ENCODE peak calls at places on chromosomes 4 and X, in ten cellular contexts. One of them, this sample, is unnamed.

GRCh38 chr4:41620594-41621256 is 82.8 kb downstream of the LIMCH1 start:
- ATAC-seq in HepG2: no peak
- ATAC-seq in activated naive CD8-positive, alpha-beta T cell treated with anti-CD3 and anti-CD28 coated beads, Interleukin-2, amount 10 ng/mL, durations not matched to agents 7 days and 5 days: no peak
- ATAC-seq in K562: no peak
- ATAC-seq in RWPE2: peak
- ATAC-seq in heart right ventricle: no peak
- ATAC-seq in esophagus mucosa: peak
- ATAC-seq in B cell: no peak
- ATAC-seq in activated CD4-positive, alpha-beta T cell treated with anti-CD3 and anti-CD28 coated beads for 36 hours: no peak
- ATAC-seq in HCT116: no peak
- ATAC-seq in this sample: no peak

GRCh38 chr4:158169931-158170690 is 2.7 kb downstream of the GASK1B start:
- ATAC-seq in B cell: no peak
- ATAC-seq in activated naive CD8-positive, alpha-beta T cell treated with anti-CD3 and anti-CD28 coated beads, Interleukin-2, amount 10 ng/mL, durations not matched to agents 7 days and 5 days: no peak
- ATAC-seq in RWPE2: no peak
- ATAC-seq in activated CD4-positive, alpha-beta T cell treated with anti-CD3 and anti-CD28 coated beads for 36 hours: no peak
- ATAC-seq in esophagus mucosa: no peak
- ATAC-seq in K562: no peak
- ATAC-seq in heart right ventricle: peak
- ATAC-seq in HepG2: peak
- ATAC-seq in HCT116: no peak
- ATAC-seq in this sample: no peak

GRCh38 chr4:44071959-44072955 is 376.4 kb downstream of the KCTD8 start:
- ATAC-seq in HepG2: no peak
- ATAC-seq in heart right ventricle: no peak
- ATAC-seq in RWPE2: no peak
- ATAC-seq in activated CD4-positive, alpha-beta T cell treated with anti-CD3 and anti-CD28 coated beads for 36 hours: no peak
- ATAC-seq in K562: no peak
- ATAC-seq in esophagus mucosa: no peak
- ATAC-seq in activated naive CD8-positive, alpha-beta T cell treated with anti-CD3 and anti-CD28 coated beads, Interleukin-2, amount 10 ng/mL, durations not matched to agents 7 days and 5 days: no peak
- ATAC-seq in B cell: no peak
- ATAC-seq in HCT116: no peak
- ATAC-seq in this sample: no peak

GRCh38 chrX:38277136-38277535 is 50.2 kb downstream of the RPGR start:
- ATAC-seq in heart right ventricle: no peak
- ATAC-seq in activated CD4-positive, alpha-beta T cell treated with anti-CD3 and anti-CD28 coated beads for 36 hours: no peak
- ATAC-seq in HCT116: no peak
- ATAC-seq in RWPE2: no peak
- ATAC-seq in K562: no peak
- ATAC-seq in activated naive CD8-positive, alpha-beta T cell treated with anti-CD3 and anti-CD28 coated beads, Interleukin-2, amount 10 ng/mL, durations not matched to agents 7 days and 5 days: no peak
- ATAC-seq in esophagus mucosa: no peak
- ATAC-seq in HepG2: no peak
- ATAC-seq in B cell: no peak
- ATAC-seq in this sample: no peak

GRCh38 chr4:182324282-182324681 is 81.1 kb downstream of the TENM3 start:
- ATAC-seq in HepG2: no peak
- ATAC-seq in HCT116: no peak
- ATAC-seq in B cell: no peak
- ATAC-seq in esophagus mucosa: no peak
- ATAC-seq in heart right ventricle: no peak
- ATAC-seq in activated naive CD8-positive, alpha-beta T cell treated with anti-CD3 and anti-CD28 coated beads, Interleukin-2, amount 10 ng/mL, durations not matched to agents 7 days and 5 days: no peak
- ATAC-seq in activated CD4-positive, alpha-beta T cell treated with anti-CD3 and anti-CD28 coated beads for 36 hours: no peak
- ATAC-seq in K562: no peak
- ATAC-seq in RWPE2: no peak
- ATAC-seq in this sample: no peak

GRCh38 chr4:26723216-26723615 is 137.4 kb upstream of the STIM2 start:
- ATAC-seq in K562: no peak
- ATAC-seq in heart right ventricle: no peak
- ATAC-seq in esophagus mucosa: no peak
- ATAC-seq in B cell: peak
- ATAC-seq in HepG2: no peak
- ATAC-seq in RWPE2: no peak
- ATAC-seq in HCT116: no peak
- ATAC-seq in activated CD4-positive, alpha-beta T cell treated with anti-CD3 and anti-CD28 coated beads for 36 hours: no peak
- ATAC-seq in activated naive CD8-positive, alpha-beta T cell treated with anti-CD3 and anti-CD28 coated beads, Interleukin-2, amount 10 ng/mL, durations not matched to agents 7 days and 5 days: peak
- ATAC-seq in this sample: peak

GRCh38 chrX:40998123-40998522 is 87.1 kb upstream of the USP9X start:
- ATAC-seq in RWPE2: no peak
- ATAC-seq in activated CD4-positive, alpha-beta T cell treated with anti-CD3 and anti-CD28 coated beads for 36 hours: no peak
- ATAC-seq in esophagus mucosa: no peak
- ATAC-seq in activated naive CD8-positive, alpha-beta T cell treated with anti-CD3 and anti-CD28 coated beads, Interleukin-2, amount 10 ng/mL, durations not matched to agents 7 days and 5 days: no peak
- ATAC-seq in HepG2: no peak
- ATAC-seq in HCT116: no peak
- ATAC-seq in B cell: no peak
- ATAC-seq in K562: peak
- ATAC-seq in heart right ventricle: no peak
- ATAC-seq in this sample: no peak

GRCh38 chr4:78336093-78336943 is 215.3 kb upstream of the ANXA3 start:
- ATAC-seq in HCT116: no peak
- ATAC-seq in activated naive CD8-positive, alpha-beta T cell treated with anti-CD3 and anti-CD28 coated beads, Interleukin-2, amount 10 ng/mL, durations not matched to agents 7 days and 5 days: no peak
- ATAC-seq in activated CD4-positive, alpha-beta T cell treated with anti-CD3 and anti-CD28 coated beads for 36 hours: no peak
- ATAC-seq in B cell: no peak
- ATAC-seq in K562: no peak
- ATAC-seq in esophagus mucosa: no peak
- ATAC-seq in HepG2: no peak
- ATAC-seq in heart right ventricle: no peak
- ATAC-seq in RWPE2: no peak
- ATAC-seq in this sample: no peak

GRCh38 chr4:38078590-38079381 is 118.6 kb downstream of the PTTG2 start:
- ATAC-seq in activated naive CD8-positive, alpha-beta T cell treated with anti-CD3 and anti-CD28 coated beads, Interleukin-2, amount 10 ng/mL, durations not matched to agents 7 days and 5 days: no peak
- ATAC-seq in RWPE2: peak
- ATAC-seq in K562: no peak
- ATAC-seq in HCT116: peak
- ATAC-seq in activated CD4-positive, alpha-beta T cell treated with anti-CD3 and anti-CD28 coated beads for 36 hours: peak
- ATAC-seq in HepG2: peak
- ATAC-seq in B cell: no peak
- ATAC-seq in esophagus mucosa: peak
- ATAC-seq in heart right ventricle: no peak
- ATAC-seq in this sample: peak

GRCh38 chr4:150116506-150116905 is 38.3 kb downstream of the DCLK2 start:
- ATAC-seq in RWPE2: no peak
- ATAC-seq in B cell: no peak
- ATAC-seq in HepG2: no peak
- ATAC-seq in esophagus mucosa: no peak
- ATAC-seq in heart right ventricle: peak
- ATAC-seq in K562: no peak
- ATAC-seq in activated naive CD8-positive, alpha-beta T cell treated with anti-CD3 and anti-CD28 coated beads, Interleukin-2, amount 10 ng/mL, durations not matched to agents 7 days and 5 days: no peak
- ATAC-seq in HCT116: no peak
- ATAC-seq in activated CD4-positive, alpha-beta T cell treated with anti-CD3 and anti-CD28 coated beads for 36 hours: no peak
- ATAC-seq in this sample: no peak

GRCh38 chrX:133437356-133437755 is 22.1 kb upstream of the GPC4 start:
- ATAC-seq in HCT116: no peak
- ATAC-seq in RWPE2: no peak
- ATAC-seq in heart right ventricle: no peak
- ATAC-seq in HepG2: no peak
- ATAC-seq in B cell: no peak
- ATAC-seq in activated CD4-positive, alpha-beta T cell treated with anti-CD3 and anti-CD28 coated beads for 36 hours: no peak
- ATAC-seq in K562: no peak
- ATAC-seq in esophagus mucosa: no peak
- ATAC-seq in activated naive CD8-positive, alpha-beta T cell treated with anti-CD3 and anti-CD28 coated beads, Interleukin-2, amount 10 ng/mL, durations not matched to agents 7 days and 5 days: no peak
- ATAC-seq in this sample: no peak

GRCh38 chr4:90120037-90120436 is 7.2 kb upstream of the CCSER1 start:
- ATAC-seq in B cell: no peak
- ATAC-seq in activated CD4-positive, alpha-beta T cell treated with anti-CD3 and anti-CD28 coated beads for 36 hours: no peak
- ATAC-seq in activated naive CD8-positive, alpha-beta T cell treated with anti-CD3 and anti-CD28 coated beads, Interleukin-2, amount 10 ng/mL, durations not matched to agents 7 days and 5 days: no peak
- ATAC-seq in RWPE2: no peak
- ATAC-seq in HCT116: peak
- ATAC-seq in HepG2: no peak
- ATAC-seq in esophagus mucosa: no peak
- ATAC-seq in K562: no peak
- ATAC-seq in heart right ventricle: peak
- ATAC-seq in this sample: no peak

GRCh38 chr4:7757501-7758443 is 181.9 kb downstream of the AFAP1 start:
- ATAC-seq in activated naive CD8-positive, alpha-beta T cell treated with anti-CD3 and anti-CD28 coated beads, Interleukin-2, amount 10 ng/mL, durations not matched to agents 7 days and 5 days: no peak
- ATAC-seq in RWPE2: no peak
- ATAC-seq in heart right ventricle: no peak
- ATAC-seq in activated CD4-positive, alpha-beta T cell treated with anti-CD3 and anti-CD28 coated beads for 36 hours: no peak
- ATAC-seq in esophagus mucosa: no peak
- ATAC-seq in K562: no peak
- ATAC-seq in HepG2: no peak
- ATAC-seq in HCT116: no peak
- ATAC-seq in B cell: no peak
- ATAC-seq in this sample: no peak

GRCh38 chr4:15956179-15956850 is 6.7 kb downstream of the FGFBP2 start:
- ATAC-seq in activated CD4-positive, alpha-beta T cell treated with anti-CD3 and anti-CD28 coated beads for 36 hours: peak
- ATAC-seq in heart right ventricle: peak
- ATAC-seq in activated naive CD8-positive, alpha-beta T cell treated with anti-CD3 and anti-CD28 coated beads, Interleukin-2, amount 10 ng/mL, durations not matched to agents 7 days and 5 days: peak
- ATAC-seq in HepG2: peak
- ATAC-seq in RWPE2: peak
- ATAC-seq in B cell: peak
- ATAC-seq in K562: peak
- ATAC-seq in HCT116: peak
- ATAC-seq in esophagus mucosa: peak
- ATAC-seq in this sample: peak

GRCh38 chrX:137988470-137988869 is 422.5 kb downstream of the ZIC3 start:
- ATAC-seq in K562: no peak
- ATAC-seq in activated naive CD8-positive, alpha-beta T cell treated with anti-CD3 and anti-CD28 coated beads, Interleukin-2, amount 10 ng/mL, durations not matched to agents 7 days and 5 days: no peak
- ATAC-seq in HCT116: no peak
- ATAC-seq in activated CD4-positive, alpha-beta T cell treated with anti-CD3 and anti-CD28 coated beads for 36 hours: no peak
- ATAC-seq in RWPE2: no peak
- ATAC-seq in heart right ventricle: no peak
- ATAC-seq in B cell: no peak
- ATAC-seq in esophagus mucosa: no peak
- ATAC-seq in HepG2: no peak
- ATAC-seq in this sample: no peak

GRCh38 chr4:160142579-160142978 is 1039.7 kb downstream of the RAPGEF2 start:
- ATAC-seq in heart right ventricle: no peak
- ATAC-seq in HepG2: no peak
- ATAC-seq in activated CD4-positive, alpha-beta T cell treated with anti-CD3 and anti-CD28 coated beads for 36 hours: no peak
- ATAC-seq in activated naive CD8-positive, alpha-beta T cell treated with anti-CD3 and anti-CD28 coated beads, Interleukin-2, amount 10 ng/mL, durations not matched to agents 7 days and 5 days: no peak
- ATAC-seq in B cell: no peak
- ATAC-seq in esophagus mucosa: no peak
- ATAC-seq in K562: no peak
- ATAC-seq in RWPE2: no peak
- ATAC-seq in HCT116: no peak
- ATAC-seq in this sample: no peak